ENCODE peak calls at places on chromosomes 3 and 15, in five cellular contexts. X is brain microvascular endothelial cell; R is activated CD4-positive, alpha-beta T cell treated with anti-CD3 and anti-CD28 coated beads, Interleukin-2, amount 10 ng/mL, durations not matched to agents 7 days and 5 days; G is cerebellar cortex; L is activated CD8-positive, alpha-beta T cell treated with anti-CD3 and anti-CD28 coated beads, Interleukin-2, amount 10 ng/mL, durations not matched to agents 7 days and 5 days. E is an unnamed sample.

GRCh38 chr15:75129788-75130187 is 71.9 kb upstream of the C15orf39 start:
- DNase-seq in X (no peak), R (no peak), G (no peak), L (no peak), E (no peak)

GRCh38 chr15:29337156-29337959 is 67.7 kb upstream of the NSMCE3 start:
- DNase-seq in X (no peak), R (no peak), G (no peak), L (no peak), E (no peak)

GRCh38 chr3:116393199-116393598 is 52.1 kb downstream of the LSAMP start:
- DNase-seq in X (no peak), R (no peak), G (no peak), L (no peak), E (no peak)

GRCh38 chr15:73560501-73561117 is 72.6 kb downstream of the NPTN start:
- DNase-seq in X (peak), R (peak), G (peak), L (peak), E (peak)

GRCh38 chr3:72595927-72596610 is 252.2 kb downstream of the SHQ1 start:
- DNase-seq in X (no peak), R (no peak), G (no peak), L (no peak), E (no peak)

GRCh38 chr15:97561529-97561928 is 399.0 kb upstream of the ARRDC4 start:
- DNase-seq in X (no peak), R (no peak), G (no peak), L (no peak), E (no peak)

GRCh38 chr15:42066764-42067415 is 27.5 kb downstream of the PLA2G4D start:
- DNase-seq in X (no peak), R (no peak), G (no peak), L (no peak), E (no peak)

GRCh38 chr3:144032531-144033234 is 61.1 kb downstream of the DIPK2A start:
- DNase-seq in X (no peak), R (no peak), G (no peak), L (no peak), E (no peak)

GRCh38 chr15:57340673-57341259 is 35.5 kb upstream of the CGNL1 start:
- DNase-seq in X (peak), R (peak), G (peak), L (peak), E (peak)

GRCh38 chr3:191282262-191283215 is 46.7 kb upstream of the CCDC50 start:
- DNase-seq in X (no peak), R (no peak), G (no peak), L (no peak), E (no peak)

GRCh38 chr3:104279617-104280016 is 1087.1 kb upstream of the ALCAM start:
- DNase-seq in X (peak), R (no peak), G (no peak), L (no peak), E (peak)

GRCh38 chr3:12822725-12823373 is 18.5 kb downstream of the RPL32 start:
- DNase-seq in X (peak), R (no peak), G (no peak), L (no peak), E (no peak)

GRCh38 chr15:30999729-31000128 is 8.3 kb upstream of the MTMR10 start:
- DNase-seq in X (no peak), R (no peak), G (no peak), L (no peak), E (no peak)

GRCh38 chr3:188338081-188338480 is 184.1 kb downstream of the LPP start:
- DNase-seq in X (no peak), R (no peak), G (no peak), L (no peak), E (no peak)

GRCh38 chr3:133776794-133777438 is 28.7 kb upstream of the SRPRB start:
- DNase-seq in X (no peak), R (no peak), G (no peak), L (no peak), E (no peak)

GRCh38 chr3:160486459-160486869 is 36.9 kb upstream of the TRIM59 start:
- DNase-seq in X (no peak), R (peak), G (peak), L (peak), E (no peak)

GRCh38 chr3:45870099-45870498 is 16.2 kb upstream of the CCR9 start:
- DNase-seq in X (no peak), R (peak), G (no peak), L (peak), E (peak)

GRCh38 chr15:66827698-66828055 is 125.6 kb downstream of the SMAD6 start:
- DNase-seq in X (no peak), R (no peak), G (no peak), L (no peak), E (no peak)

GRCh38 chr15:84840741-84841429 is 23.7 kb downstream of the ALPK3 start:
- DNase-seq in X (no peak), R (no peak), G (no peak), L (no peak), E (no peak)

GRCh38 chr3:114035896-114036295 is 20.4 kb downstream of the CCDC191 start:
- DNase-seq in X (no peak), R (no peak), G (no peak), L (no peak), E (no peak)

GRCh38 chr15:101026686-101027272 is 107.6 kb downstream of the LRRK1 start:
- DNase-seq in X (no peak), R (no peak), G (no peak), L (peak), E (no peak)

GRCh38 chr3:32850226-32850625 is 32.4 kb downstream of the TRIM71 start:
- DNase-seq in X (no peak), R (no peak), G (no peak), L (no peak), E (no peak)